ENCODE peak calls at places on chromosomes 3 and 15, in five cellular contexts. D, J, O, W and I are unnamed samples.

GRCh38 chr3:88807471-88808090 is 299.8 kb upstream of the EPHA3 start:
- DNase-seq in J (no peak), O (no peak), W (no peak), D (no peak), I (no peak)

GRCh38 chr3:32596926-32597369 is 26.3 kb upstream of the DYNC1LI1 start:
- DNase-seq in O (no peak), W (no peak), D (no peak), J (no peak), I (no peak)

GRCh38 chr3:17775073-17775472 is 32.6 kb upstream of the TBC1D5 start:
- DNase-seq in O (no peak), D (no peak), J (no peak), W (no peak), I (no peak)

GRCh38 chr3:65685621-65686020 is 353.1 kb downstream of the MAGI1 start:
- DNase-seq in W (no peak), J (no peak), O (no peak), D (no peak), I (no peak)

GRCh38 chr15:70835415-70835814 is 18.5 kb downstream of the LARP6 start:
- DNase-seq in W (no peak), J (no peak), O (no peak), D (no peak), I (no peak)

GRCh38 chr3:154324919-154325318 is 632 bp upstream of the DHX36 start:
- DNase-seq in O (no peak), D (peak), W (no peak), J (no peak), I (no peak)

GRCh38 chr3:186259612-186260383 is 102.2 kb downstream of the DGKG start:
- DNase-seq in D (peak), J (no peak), W (no peak), O (no peak), I (peak)

GRCh38 chr15:62745621-62746180 is 296.8 kb upstream of the TPM1 start:
- DNase-seq in W (no peak), D (no peak), J (no peak), O (no peak), I (no peak)

GRCh38 chr3:13192471-13193213 is 119.4 kb upstream of the IQSEC1 start:
- DNase-seq in J (no peak), O (no peak), W (no peak), D (no peak), I (no peak)

GRCh38 chr3:56800373-56801150 is 1.2 kb downstream of the ARHGEF3 start:
- DNase-seq in D (peak), J (no peak), O (no peak), W (peak), I (no peak)

GRCh38 chr15:50450678-50451077 is 26.5 kb downstream of the USP8 start:
- DNase-seq in D (no peak), W (peak), O (no peak), J (no peak), I (no peak)

GRCh38 chr15:83275412-83275811 is 9.1 kb downstream of the BNC1 start:
- DNase-seq in D (no peak), W (no peak), O (no peak), J (no peak), I (no peak)